ENCODE peak calls at places on chromosomes 5 and 9, in eight cellular contexts. D, P, H, B, K, J, N and X are unnamed samples.
A peak's percentile ranks its signal among the peaks of the same experiment; 100 is the strongest.

GRCh38 chr5:145295236-145295635 is 539.9 kb downstream of the PRELID2 start:
- DNase-seq in D (no peak), P (no peak), H (peak; percentile 27), B (no peak), K (no peak), J (no peak), N (no peak), X (no peak)

GRCh38 chr5:134100283-134101011 is 14.0 kb upstream of the TCF7 start:
- DNase-seq in D (no peak), P (no peak), H (peak; percentile 62), B (peak; percentile 68), K (peak; percentile 18), J (no peak), N (no peak), X (no peak)

GRCh38 chr9:89814340-89815040 is 209.7 kb downstream of the GADD45G start:
- DNase-seq in D (no peak), P (no peak), H (peak; percentile 49), B (peak; percentile 54), K (peak; percentile 22), J (no peak), N (no peak), X (no peak)

GRCh38 chr9:137463931-137464290 is 4.8 kb upstream of the NSMF start:
- DNase-seq in D (no peak), P (no peak), H (no peak), B (no peak), K (no peak), J (peak; percentile 19), N (no peak), X (no peak)

GRCh38 chr5:97545856-97546570 is 363.0 kb upstream of the RIOK2 start:
- DNase-seq in D (no peak), P (no peak), H (peak; percentile 55), B (no peak), K (no peak), J (no peak), N (no peak), X (no peak)

GRCh38 chr5:142717582-142718215 is 31.8 kb upstream of the FGF1 start:
- DNase-seq in D (no peak), P (no peak), H (peak; percentile 84), B (peak; percentile 52), K (peak; percentile 52), J (no peak), N (no peak), X (no peak)

GRCh38 chr5:44299394-44299793 is 89.8 kb downstream of the FGF10 start:
- DNase-seq in D (no peak), P (no peak), H (no peak), B (no peak), K (no peak), J (no peak), N (no peak), X (no peak)

GRCh38 chr5:15995206-15996052 is 184.2 kb downstream of the MARCHF11 start:
- DNase-seq in D (no peak), P (no peak), H (peak; percentile 52), B (peak; percentile 66), K (peak; percentile 57), J (no peak), N (no peak), X (no peak)

GRCh38 chr5:73722224-73722623 is 96.2 kb downstream of the ARHGEF28 start:
- DNase-seq in D (no peak), P (no peak), H (peak; percentile 21), B (no peak), K (no peak), J (no peak), N (no peak), X (no peak)

GRCh38 chr5:73716284-73716808 is 90.3 kb downstream of the ARHGEF28 start:
- DNase-seq in D (no peak), P (no peak), H (no peak), B (no peak), K (no peak), J (no peak), N (no peak), X (no peak)

GRCh38 chr5:73718762-73719161 is 92.8 kb downstream of the ARHGEF28 start:
- DNase-seq in D (no peak), P (no peak), H (no peak), B (no peak), K (no peak), J (no peak), N (no peak), X (no peak)

DNA sequence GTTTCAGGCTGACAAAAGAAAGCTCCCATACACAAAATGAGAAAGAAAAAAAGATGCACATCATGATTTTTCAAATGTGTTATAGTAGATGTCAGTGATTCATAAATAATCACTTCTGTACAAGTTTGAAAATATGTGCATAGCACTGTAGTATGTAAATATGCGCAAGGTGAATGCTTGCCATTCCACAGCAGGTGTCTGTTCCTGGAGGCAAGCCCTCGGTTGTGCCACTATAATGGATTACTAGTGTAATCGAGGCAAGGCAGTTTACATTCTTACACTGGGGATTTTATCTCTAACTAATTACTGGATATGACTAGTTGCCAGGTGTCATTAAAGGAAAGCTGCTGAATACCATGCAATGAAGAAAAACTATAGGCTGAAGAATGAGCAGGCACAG is 93.6 kb downstream of the ARHGEF28 start:
- DNase-seq in D (no peak), P (no peak), H (no peak), B (no peak), K (no peak), J (no peak), N (no peak), X (no peak)
- H3K4me3 ChIP-seq in D (no peak overlapping the region), P (no peak overlapping the region), H (no peak overlapping the region), B (no peak overlapping the region), K (no peak overlapping the region), J (no peak overlapping the region), N (no peak overlapping the region), X (no peak overlapping the region)

GRCh38 chr9:125752070-125752628 is 5.0 kb downstream of the PBX3 start:
- DNase-seq in D (no peak), P (no peak), H (no peak), B (no peak), K (peak; percentile 24), J (no peak), N (no peak), X (no peak)

GRCh38 chr9:125748511-125749099 is 1.4 kb downstream of the PBX3 start:
- DNase-seq in D (no peak), P (no peak), H (peak; percentile 34), B (peak; percentile 14), K (peak; percentile 83), J (no peak), N (no peak), X (no peak)

GRCh38 chr9:125750656-125751035 is 3.5 kb downstream of the PBX3 start:
- DNase-seq in D (no peak), P (no peak), H (peak; percentile 41), B (peak; percentile 19), K (peak; percentile 81), J (no peak), N (no peak), X (no peak)

GRCh38 chr9:125749287-125749935 is 2.2 kb downstream of the PBX3 start:
- DNase-seq in D (no peak), P (no peak), H (no peak), B (no peak), K (no peak), J (no peak), N (no peak), X (no peak)

DNA sequence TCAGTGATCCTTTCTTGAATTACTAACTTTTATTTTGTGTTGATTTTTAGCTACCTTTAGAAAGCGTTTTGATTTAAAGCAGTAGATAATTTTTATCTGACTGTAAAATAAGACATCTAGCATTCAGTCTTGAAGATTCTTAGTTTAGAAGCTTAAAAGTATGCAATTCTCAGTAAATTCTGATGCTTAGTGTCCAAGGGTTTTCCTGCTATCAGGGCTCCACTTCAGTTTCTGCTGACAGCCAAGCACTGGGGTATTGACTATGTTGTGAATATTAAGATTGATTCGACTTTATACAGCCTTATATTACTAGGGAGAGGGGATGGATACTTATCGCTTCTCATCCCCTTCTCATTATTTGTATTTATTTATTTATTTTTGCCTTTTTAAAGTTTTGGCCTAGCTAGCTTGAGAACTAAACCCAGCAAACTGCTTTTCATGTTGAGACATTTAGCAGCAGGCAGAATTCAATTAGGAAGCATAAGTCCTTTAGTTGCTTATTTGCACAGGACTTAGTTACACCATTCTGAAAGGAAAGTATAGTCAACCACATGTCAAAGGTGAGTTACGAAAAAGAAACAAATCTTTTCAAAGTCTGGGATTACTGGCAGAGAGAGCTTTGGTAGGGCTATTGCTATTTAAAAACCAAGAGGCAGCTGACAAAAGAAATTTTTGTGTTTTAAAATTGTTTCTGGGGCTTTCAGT is 2.9 kb downstream of the PBX3 start:
- DNase-seq in D (no peak), P (no peak), H (peak; percentile 27), B (no peak), K (no peak), J (no peak), N (no peak), X (no peak)
- H3K4me3 ChIP-seq in D (no peak overlapping the region), P (no peak overlapping the region), H (peak overlapping the region; percentile 88), B (peak overlapping the region; percentile 98), K (peak overlapping the region; percentile 92), J (peak overlapping the region; percentile 89), N (peak overlapping the region; percentile 77), X (peak overlapping the region; percentile 15)

GRCh38 chr5:50550274-50550673 is 109.2 kb upstream of the EMB start:
- DNase-seq in D (no peak), P (no peak), H (no peak), B (no peak), K (no peak), J (no peak), N (no peak), X (no peak)

DNA sequence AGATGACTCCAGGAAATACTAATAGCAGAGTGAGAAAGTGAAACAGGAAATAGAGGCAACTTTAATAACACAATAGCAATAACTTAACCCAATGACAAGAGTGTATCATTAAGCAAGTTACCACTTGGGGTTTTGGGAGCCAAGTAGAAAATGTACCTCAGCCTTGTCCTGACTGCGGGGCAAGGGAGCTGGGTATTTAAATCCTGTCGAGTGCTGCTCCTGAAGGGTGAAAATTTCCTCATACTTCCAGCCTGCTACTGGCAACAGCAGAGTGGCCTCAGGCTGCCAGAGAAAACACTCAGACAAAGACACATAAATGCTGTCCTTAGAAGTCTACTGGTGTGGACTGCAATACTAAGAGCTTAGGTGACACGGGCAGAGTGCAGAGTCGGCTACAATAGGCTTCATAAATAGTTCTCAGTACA is 112.5 kb upstream of the EMB start:
- DNase-seq in D (no peak), P (no peak), H (no peak), B (no peak), K (no peak), J (no peak), N (no peak), X (no peak)
- H3K4me3 ChIP-seq in D (no peak overlapping the region), P (no peak overlapping the region), H (no peak overlapping the region), B (no peak overlapping the region), K (no peak overlapping the region), J (no peak overlapping the region), N (no peak overlapping the region), X (peak overlapping the region; percentile 40)

GRCh38 chr5:171862624-171863023 is 77.0 kb downstream of the SMIM23 start:
- DNase-seq in D (no peak), P (no peak), H (no peak), B (no peak), K (no peak), J (no peak), N (no peak), X (no peak)

GRCh38 chr5:171865431-171865830 is 79.8 kb downstream of the SMIM23 start:
- DNase-seq in D (no peak), P (no peak), H (no peak), B (no peak), K (no peak), J (no peak), N (no peak), X (no peak)

GRCh38 chr5:171861383-171861782 is 75.8 kb downstream of the SMIM23 start:
- DNase-seq in D (no peak), P (no peak), H (peak; percentile 58), B (no peak), K (no peak), J (no peak), N (no peak), X (no peak)

GRCh38 chr5:171867786-171868185 is 82.2 kb downstream of the SMIM23 start:
- DNase-seq in D (no peak), P (no peak), H (peak; percentile 79), B (no peak), K (no peak), J (no peak), N (no peak), X (no peak)

GRCh38 chr5:171863928-171864327 is 78.3 kb downstream of the SMIM23 start:
- DNase-seq in D (no peak), P (no peak), H (peak; percentile 91), B (no peak), K (no peak), J (no peak), N (no peak), X (no peak)
- H3K4me3 ChIP-seq in D (no peak overlapping the region), P (no peak overlapping the region), H (peak overlapping the region; percentile 29), B (no peak overlapping the region), K (no peak overlapping the region), J (no peak overlapping the region), N (no peak overlapping the region), X (no peak overlapping the region)